ENCODE peak calls at places on chromosomes 11 and 22, in five cellular contexts. W is naive thymus-derived CD4-positive, alpha-beta T cell; X is ascending aorta; R is prostate gland; C is esophagus squamous epithelium. J is an unnamed sample. For H3K27me3, the result is how much of the 10 kb centered on the place peaks cover.

GRCh38 chr11:16217631-16218030 is 138.7 kb downstream of the SOX6 start:
- DNase-seq in W (no peak), X (no peak), R (no peak), C (no peak), J (no peak)

GRCh38 chr11:58006940-58007339 is 16.7 kb upstream of the OR9Q1 start:
- DNase-seq in W (no peak), R (no peak), C (no peak), X (no peak), J (no peak)

GRCh38 chr22:38841211-38841610 is 2.6 kb downstream of the NPTXR start:
- DNase-seq in X (no peak), W (no peak), C (no peak), R (peak), J (no peak)

GRCh38 chr22:48979482-48979881 is 848.2 kb downstream of the BRD1 start:
- DNase-seq in C (no peak), R (no peak), X (no peak), W (no peak), J (no peak)

GRCh38 chr22:25066861-25067435 is 114.4 kb downstream of the KIAA1671 start:
- DNase-seq in R (no peak), X (no peak), C (no peak), W (no peak), J (no peak)

GRCh38 chr22:50206599-50206998 is 5.8 kb downstream of the SELENOO start:
- DNase-seq in R (no peak), W (no peak), C (no peak), X (no peak), J (no peak)

GRCh38 chr22:44648085-44648820 is 53.8 kb upstream of the PRR5 start:
- DNase-seq in X (no peak), W (no peak), C (no peak), R (no peak), J (peak)

GRCh38 chr22:39554170-39554569 is 16.4 kb upstream of the CACNA1I start:
- DNase-seq in R (no peak), C (no peak), W (no peak), X (no peak), J (no peak)

GRCh38 chr22:36125994-36126531 is 34.5 kb downstream of the APOL3 start:
- DNase-seq in X (no peak), R (no peak), C (no peak), W (no peak), J (no peak)

GRCh38 chr11:125079878-125080530 is 16.9 kb downstream of the SLC37A2 start:
- DNase-seq in C (no peak), W (no peak), X (no peak), R (no peak), J (no peak)

GRCh38 chr11:69948256-69949141 is 129.3 kb upstream of the FGF3 start:
- DNase-seq in X (no peak), C (no peak), W (no peak), R (no peak), J (no peak)

GRCh38 chr11:121841487-121842167 is 274.4 kb downstream of the BLID start:
- DNase-seq in C (no peak), R (no peak), W (no peak), X (no peak), J (no peak)

GRCh38 chr11:44579172-44579804 is 13.8 kb downstream of the CD82 start:
- DNase-seq in C (no peak), W (no peak), X (no peak), R (no peak), J (no peak)

GRCh38 chr22:27474711-27475547 is 326.6 kb downstream of the MN1 start:
- DNase-seq in R (peak), C (no peak), W (no peak), X (no peak), J (no peak)

GRCh38 chr11:115990004-115990447 is 485.8 kb upstream of the CADM1 start:
- DNase-seq in W (no peak), R (no peak), X (no peak), C (no peak), J (peak)

GRCh38 chr22:17597217-17597616 is 31.3 kb downstream of the ATP6V1E1 start:
- DNase-seq in W (no peak), R (no peak), X (no peak), C (no peak), J (no peak)

GRCh38 chr22:48693377-48694135 is 1134.1 kb downstream of the BRD1 start:
- DNase-seq in W (no peak), X (no peak), C (no peak), R (no peak), J (no peak)

GRCh38 chr11:14969922-14970323 is 2.2 kb downstream of the CALCA start:
- DNase-seq in W (peak), C (no peak), X (no peak), R (no peak), J (no peak)

GRCh38 chr22:25919452-25919851 is 177.5 kb downstream of the MYO18B start:
- DNase-seq in R (no peak), X (no peak), W (no peak), C (no peak), J (no peak)

GRCh38 chr11:126544311-126545056 is 189.0 kb downstream of the ST3GAL4 start:
- DNase-seq in X (no peak), W (no peak), C (no peak), R (peak), J (peak)

GRCh38 chr22:21622624-21623401 is 7.0 kb downstream of the YDJC start:
- DNase-seq in R (no peak), X (no peak), W (no peak), C (no peak), J (no peak)

GRCh38 chr11:32099516-32099915 is 8.6 kb downstream of the RCN1 start:
- DNase-seq in X (no peak), W (no peak), R (no peak), C (no peak), J (no peak)

GRCh38 chr11:116357769-116358544 is 414.8 kb downstream of the BUD13 start:
- DNase-seq in C (no peak), W (no peak), X (no peak), R (no peak), J (no peak)

GRCh38 chr11:133541331-133542095 is 9.2 kb upstream of the OPCML start:
- DNase-seq in W (no peak), X (no peak), C (no peak), R (no peak), J (no peak)

GRCh38 chr22:37454857-37455686 is 27.8 kb upstream of the ELFN2 start:
- DNase-seq in X (no peak), R (no peak), C (no peak), W (no peak), J (no peak)

GRCh38 chr22:35510481-35510934 is 30.1 kb upstream of the RASD2 start:
- DNase-seq in X (no peak), C (no peak), W (no peak), R (no peak), J (no peak)

DNA sequence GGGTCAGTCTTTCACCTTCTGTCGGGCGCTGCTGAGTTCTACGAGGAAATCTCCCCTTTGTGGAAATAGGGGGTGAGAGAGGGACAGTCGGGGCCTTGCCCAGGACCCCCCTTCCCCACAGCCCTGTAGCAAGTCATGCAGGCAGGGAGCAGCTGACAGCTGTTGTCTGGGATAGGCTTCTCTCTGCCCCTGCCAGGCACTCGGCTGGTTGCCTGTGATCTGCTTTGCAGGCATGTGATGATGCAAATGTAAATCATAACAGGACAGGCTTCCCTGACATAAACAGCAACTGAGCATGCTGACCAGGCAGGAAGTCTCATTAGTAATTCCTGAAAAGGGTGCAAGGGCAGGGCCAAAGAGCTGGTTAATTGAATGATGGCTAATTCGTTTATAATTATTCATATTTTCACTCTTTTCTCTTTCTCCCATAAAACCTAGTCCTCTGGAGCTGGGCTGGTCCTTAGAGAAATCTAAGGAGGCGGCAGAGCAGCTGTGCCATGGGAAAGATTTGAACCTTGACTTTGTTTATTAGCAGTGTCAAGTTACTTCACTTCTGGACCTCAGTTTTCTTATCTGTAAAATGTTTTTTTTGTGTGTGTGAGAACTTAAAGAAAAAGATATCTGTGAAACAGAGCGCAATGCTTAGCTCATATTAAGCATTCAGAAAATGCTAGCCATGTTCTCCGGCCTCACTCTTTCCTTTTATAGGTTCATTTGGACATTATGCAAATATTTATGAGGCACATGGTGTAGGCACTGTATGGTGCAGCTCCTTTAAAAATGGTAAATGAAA is 129.7 kb downstream of the LDLRAD3 start:
- DNase-seq in X (no peak), C (no peak), W (no peak), R (no peak), J (no peak)
- H3K27me3 ChIP-seq in X (under half), C (under half), W (under half), R (under half), J (under half)

DNA sequence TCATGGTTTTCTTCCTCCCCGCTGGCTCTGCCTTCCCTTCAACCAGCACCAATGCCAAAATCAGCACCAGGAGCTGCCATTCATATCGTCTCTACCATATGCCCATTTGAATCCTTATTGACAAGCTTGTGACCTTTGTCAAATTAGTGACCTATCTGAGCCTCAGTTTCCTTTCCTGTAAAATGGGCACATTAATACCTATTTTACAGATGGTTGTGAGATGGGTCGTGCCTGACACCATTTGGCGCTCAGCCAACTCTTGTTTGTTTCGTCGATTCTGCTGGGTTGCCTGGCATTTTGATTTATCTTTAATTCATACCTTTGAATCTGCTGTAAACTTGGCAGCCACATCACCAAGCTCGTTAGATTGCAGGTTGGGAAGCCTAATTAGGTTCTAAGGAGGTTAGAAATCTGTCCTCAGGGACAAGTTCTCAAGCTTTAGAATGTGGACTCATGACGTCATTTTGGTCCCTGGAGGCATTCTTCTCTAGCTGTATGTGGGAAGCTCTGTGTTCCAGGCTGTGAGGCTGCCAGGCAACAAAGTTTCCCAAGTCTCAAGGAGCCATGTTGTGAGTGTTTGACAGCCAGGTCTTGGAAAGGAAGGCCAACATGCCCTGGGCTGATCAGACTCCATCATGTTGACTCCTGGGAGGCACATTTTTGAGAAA is 61.0 kb downstream of the RPS6KA4 start:
- DNase-seq in R (no peak), C (no peak), X (no peak), W (no peak), J (no peak)
- H3K4me3 ChIP-seq in R (no peak), C (no peak), X (no peak), W (no peak), J (no peak)

DNA sequence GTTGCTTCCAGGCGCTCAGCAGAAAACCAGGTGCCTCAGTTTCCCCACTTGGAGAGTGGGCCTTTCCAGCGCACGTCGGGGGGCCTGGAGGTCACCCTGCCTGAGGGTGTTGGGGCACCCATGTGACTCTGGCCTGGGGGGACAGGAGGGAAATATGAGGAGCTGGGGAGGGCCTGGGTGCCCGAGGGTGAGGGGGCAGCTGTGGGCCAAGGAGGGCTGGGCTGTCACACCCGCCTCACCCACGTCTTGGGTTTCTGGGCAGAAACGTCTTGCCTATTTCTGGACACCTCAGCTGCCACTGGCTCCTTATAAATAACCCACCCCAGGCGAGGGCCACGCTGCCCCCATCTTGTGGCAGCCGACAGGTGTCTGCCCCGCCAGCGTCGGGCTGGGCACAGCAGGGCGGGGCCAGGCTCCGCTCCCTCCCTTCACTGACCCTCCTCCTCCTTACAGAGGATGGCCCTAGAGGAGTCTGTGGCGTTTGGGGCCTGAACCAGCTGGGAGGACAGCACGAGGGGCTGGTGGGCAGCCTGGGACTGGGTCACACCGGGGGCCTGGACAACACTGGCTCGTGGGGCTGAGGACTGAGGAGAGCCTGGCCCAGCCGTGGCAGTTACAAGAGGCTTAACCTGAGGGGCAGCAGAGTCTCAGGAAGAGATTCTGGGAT is 1.5 kb downstream of the TNNT3 start:
- DNase-seq in W (no peak), X (no peak), R (no peak), C (no peak), J (no peak)
- H3K27me3 ChIP-seq in W (under half), X (under half), R (under half), C (under half), J (under half)

DNA sequence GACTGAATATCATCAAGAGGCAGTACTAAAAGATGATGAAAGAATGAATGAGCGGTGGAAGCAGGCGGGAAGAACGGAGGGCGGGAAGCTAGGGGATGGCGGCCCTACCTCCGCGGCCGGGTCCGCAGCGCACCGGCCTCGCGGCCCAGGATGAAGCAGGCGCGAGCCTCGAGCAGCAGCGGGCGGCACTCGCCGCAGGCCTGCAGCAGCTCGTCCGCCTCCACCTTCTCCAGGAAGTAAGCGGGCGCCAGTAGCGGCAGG is 3.4 kb downstream of the KLHL35 start:
- DNase-seq in R (no peak), C (no peak), X (no peak), W (no peak), J (no peak)
- H3K4me3 ChIP-seq in R (no peak), C (no peak), X (peak), W (no peak), J (peak)

GRCh38 chr22:42404266-42404665 is 27.9 kb downstream of the NFAM1 start:
- DNase-seq in W (no peak), R (no peak), X (no peak), C (no peak), J (no peak)

GRCh38 chr22:42408815-42409529 is 23.2 kb downstream of the NFAM1 start:
- DNase-seq in R (no peak), W (no peak), C (no peak), X (no peak), J (no peak)

GRCh38 chr22:42412744-42413220 is 19.4 kb downstream of the NFAM1 start:
- DNase-seq in W (no peak), C (no peak), R (no peak), X (no peak), J (no peak)

GRCh38 chr22:42410708-42411107 is 21.5 kb downstream of the NFAM1 start:
- DNase-seq in R (no peak), C (no peak), X (no peak), W (no peak), J (no peak)

GRCh38 chr22:42408276-42408675 is 23.9 kb downstream of the NFAM1 start:
- DNase-seq in X (no peak), W (no peak), R (no peak), C (no peak), J (no peak)
- H3K27me3 ChIP-seq in X (under half), W (under half), R (under half), C (under half), J (under half)

DNA sequence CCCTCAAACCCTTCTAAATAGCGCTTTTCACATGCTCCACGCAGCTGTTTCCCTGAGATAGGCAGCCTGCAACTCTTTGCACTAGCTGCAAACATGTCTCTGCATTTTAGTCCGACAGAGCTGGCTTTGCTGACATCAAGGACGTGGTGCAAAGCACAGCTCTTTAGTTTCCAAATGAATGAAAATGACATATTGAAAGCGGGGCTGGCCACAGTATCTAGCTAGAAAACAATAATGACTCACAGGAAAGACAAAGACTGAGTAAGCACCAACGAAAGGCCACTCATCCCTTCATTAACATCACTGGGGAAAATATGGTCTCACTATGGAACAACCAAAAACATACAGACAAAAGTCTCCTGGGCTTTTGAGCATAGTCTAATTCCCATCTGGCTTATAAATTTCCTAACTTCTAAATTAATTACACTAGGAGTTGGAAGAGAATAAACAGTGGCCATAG is 15.3 kb upstream of the ZC3H12C start:
- DNase-seq in C (no peak), R (no peak), W (no peak), X (no peak), J (no peak)
- H3K4me3 ChIP-seq in C (no peak), R (no peak), W (no peak), X (no peak), J (no peak)

DNA sequence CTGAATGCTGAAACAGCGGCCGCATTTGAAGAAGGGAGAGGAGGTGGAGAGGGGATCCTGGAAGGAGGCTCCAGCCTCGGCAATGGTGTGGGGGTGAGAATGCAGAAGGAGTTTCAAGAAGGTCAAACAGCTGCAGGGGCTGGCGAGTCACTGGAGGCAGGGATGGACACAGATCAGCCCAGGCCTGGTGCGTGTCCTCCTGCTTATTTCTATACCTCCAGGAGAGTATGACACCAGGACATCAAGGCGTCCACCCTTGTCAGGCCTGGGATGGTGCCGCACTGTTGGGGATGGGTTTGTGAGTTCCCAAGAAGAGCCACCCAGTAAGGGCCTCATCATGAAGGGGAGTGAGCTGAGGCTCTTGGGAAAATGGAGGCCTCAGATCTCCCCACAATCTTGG is 23.1 kb downstream of the IGLL1 start:
- DNase-seq in R (no peak), W (no peak), C (no peak), X (no peak), J (no peak)
- H3K27me3 ChIP-seq in R (under half), W (under half), C (half or more), X (under half), J (under half)

GRCh38 chr22:19766235-19766505 is 5.6 kb downstream of the TBX1 start:
- DNase-seq in R (no peak), W (no peak), C (no peak), X (no peak), J (no peak)
- H3K4me3 ChIP-seq in R (peak), W (no peak), C (peak), X (peak), J (peak)

J was measured in dorsolateral prefrontal cortex.